ENCODE peak calls at places on chromosome 16, in eight cellular contexts. B, C, M, E, Y, F, Q and J are unnamed samples.

GRCh38 chr16:65195998-65196397 is 74.1 kb upstream of the CDH11 start:
- DNase-seq in B (no peak), C (no peak), M (no peak), E (no peak), Y (no peak), F (no peak), Q (no peak), J (no peak)

GRCh38 chr16:58421029-58421428 is 28.8 kb downstream of the GINS3 start:
- DNase-seq in B (no peak), C (no peak), M (no peak), E (no peak), Y (no peak), F (no peak), Q (no peak), J (no peak)

GRCh38 chr16:19463468-19464315 is 46.0 kb downstream of the TMC5 start:
- DNase-seq in B (no peak), C (no peak), M (no peak), E (no peak), Y (no peak), F (no peak), Q (no peak), J (no peak)

GRCh38 chr16:2178321-2179106 is 17.9 kb downstream of the CASKIN1 start:
- DNase-seq in B (peak; percentile 98), C (no peak), M (peak; percentile 18), E (peak; percentile 47), Y (no peak), F (no peak), Q (no peak), J (no peak)

GRCh38 chr16:47664653-47665325 is 203.7 kb downstream of the PHKB start:
- DNase-seq in B (no peak), C (no peak), M (no peak), E (peak; percentile 4), Y (no peak), F (no peak), Q (no peak), J (no peak)

GRCh38 chr16:19143241-19143640 is 24.8 kb upstream of the SYT17 start:
- DNase-seq in B (no peak), C (no peak), M (no peak), E (no peak), Y (no peak), F (no peak), Q (no peak), J (no peak)

GRCh38 chr16:17038415-17038814 is 432.3 kb downstream of the XYLT1 start:
- DNase-seq in B (no peak), C (no peak), M (no peak), E (no peak), Y (no peak), F (no peak), Q (no peak), J (no peak)

GRCh38 chr16:77843412-77843811 is 55.0 kb downstream of the VAT1L start:
- DNase-seq in B (no peak), C (no peak), M (no peak), E (no peak), Y (no peak), F (no peak), Q (no peak), J (no peak)

GRCh38 chr16:86288716-86289294 is 221.5 kb upstream of the FOXF1 start:
- DNase-seq in B (no peak), C (no peak), M (no peak), E (no peak), Y (no peak), F (no peak), Q (no peak), J (no peak)